ENCODE peak calls at places on chromosomes 16 and 17, in six cellular contexts. J, Z, I, R, P and E are unnamed samples.

GRCh38 chr17:11467639-11468038 is 130.6 kb upstream of the DNAH9 start:
- DNase-seq in J (no peak), Z (no peak), I (no peak), R (no peak), P (no peak), E (no peak)

GRCh38 chr17:11495616-11496015 is 102.7 kb upstream of the DNAH9 start:
- DNase-seq in J (no peak), Z (no peak), I (no peak), R (no peak), P (no peak), E (no peak)

GRCh38 chr16:20612551-20613470 is 36.6 kb upstream of the ACSM2B start:
- DNase-seq in J (no peak), Z (no peak), I (no peak), R (no peak), P (peak; percentile 23), E (no peak)

GRCh38 chr17:61410100-61410551 is 10.5 kb downstream of the TBX2 start:
- DNase-seq in J (no peak), Z (no peak), I (peak; percentile 47), R (no peak), P (no peak), E (no peak)

GRCh38 chr17:75271233-75271954 is 363 bp upstream of the MIF4GD start:
- DNase-seq in J (peak; percentile 89), Z (peak; percentile 77), I (peak; percentile 91), R (peak; percentile 81), P (peak; percentile 82), E (peak; percentile 93)

GRCh38 chr17:49069585-49070273 is 62.8 kb upstream of the B4GALNT2 start:
- DNase-seq in J (no peak), Z (no peak), I (no peak), R (no peak), P (no peak), E (no peak)

GRCh38 chr16:8241408-8241807 is 348.9 kb downstream of the TMEM114 start:
- DNase-seq in J (no peak), Z (no peak), I (no peak), R (no peak), P (no peak), E (no peak)

GRCh38 chr17:78999056-78999768 is 10.4 kb downstream of the CANT1 start:
- DNase-seq in J (no peak), Z (no peak), I (no peak), R (no peak), P (no peak), E (no peak)

GRCh38 chr16:4190086-4190485 is 51.8 kb downstream of the SRL start:
- DNase-seq in J (no peak), Z (no peak), I (no peak), R (no peak), P (no peak), E (no peak)

GRCh38 chr17:20092973-20093626 is 83.9 kb downstream of the SPECC1 start:
- DNase-seq in J (no peak), Z (no peak), I (no peak), R (no peak), P (no peak), E (no peak)

GRCh38 chr17:10843806-10844205 is 5.9 kb upstream of the PIRT start:
- DNase-seq in J (no peak), Z (no peak), I (no peak), R (no peak), P (no peak), E (no peak)

GRCh38 chr16:87834668-87835473 is 34.4 kb downstream of the SLC7A5 start:
- DNase-seq in J (no peak), Z (no peak), I (no peak), R (no peak), P (no peak), E (no peak)